ENCODE peak calls at places on chromosomes 4 and X, in nine cellular contexts. T is gastrocnemius medialis, P is stomach, R is uterus, B is Peyer's patch, Z is adrenal gland, K is endothelial cell of umbilical vein, N is prostate gland, X is tibial nerve. O is an unnamed sample.

GRCh38 chr4:7513731-7514130 is 79.0 kb upstream of the PSAPL1 start:
- DNase-seq in N (peak), Z (no peak), X (no peak), K (no peak), R (no peak), P (no peak), B (no peak), T (no peak), O (no peak)

GRCh38 chr4:85928775-85929585 is 430.9 kb downstream of the MAPK10 start:
- DNase-seq in P (peak), N (no peak), X (no peak), B (no peak), K (no peak), Z (no peak), R (no peak), T (no peak), O (no peak)

GRCh38 chrX:11770320-11770719 is 12.3 kb downstream of the MSL3 start:
- DNase-seq in R (peak), P (peak), N (peak), T (no peak), X (no peak), K (peak), Z (peak), B (peak), O (no peak)

GRCh38 chrX:123859409-123859827 is 435 bp upstream of the XIAP start:
- DNase-seq in K (no peak), N (peak), Z (peak), T (no peak), P (peak), R (peak), B (peak), X (peak), O (peak)

GRCh38 chr4:95839891-95840290 is at the start of gene PDHA2:
- DNase-seq in X (no peak), P (no peak), Z (no peak), K (no peak), R (no peak), T (no peak), B (no peak), N (no peak), O (no peak)

GRCh38 chr4:165294907-165295306 is 32.6 kb upstream of the MSMO1 start:
- DNase-seq in Z (no peak), X (no peak), T (no peak), R (no peak), B (no peak), P (no peak), N (no peak), K (no peak), O (no peak)

GRCh38 chrX:33336783-33337182 is 125.4 kb upstream of the DMD start:
- DNase-seq in P (no peak), R (peak), N (peak), Z (peak), K (peak), X (no peak), T (no peak), B (no peak), O (peak)

GRCh38 chr4:182705389-182705788 is 211.8 kb downstream of the DCTD start:
- DNase-seq in Z (no peak), T (no peak), K (no peak), X (no peak), N (no peak), R (no peak), P (no peak), B (no peak), O (no peak)

GRCh38 chrX:129945131-129945530 is 37.3 kb upstream of the BCORL1 start:
- DNase-seq in N (no peak), T (no peak), B (no peak), K (no peak), Z (no peak), P (no peak), X (no peak), R (no peak), O (no peak)

GRCh38 chr4:3677671-3678070 is 88.5 kb upstream of the ADRA2C start:
- DNase-seq in X (no peak), B (no peak), R (peak), N (no peak), P (no peak), T (no peak), K (no peak), Z (no peak), O (no peak)

GRCh38 chrX:545488-545887 is 85.1 kb upstream of the SHOX start:
- DNase-seq in T (no peak), B (no peak), Z (no peak), N (no peak), P (no peak), X (no peak), R (no peak), K (no peak), O (no peak)

GRCh38 chrX:39720945-39721344 is 376.8 kb downstream of the BCOR start:
- DNase-seq in Z (no peak), K (no peak), R (no peak), N (no peak), B (no peak), P (no peak), T (no peak), X (no peak), O (no peak)

GRCh38 chr4:52091811-52092210 is 40.7 kb downstream of the SPATA18 start:
- DNase-seq in X (no peak), B (no peak), P (no peak), Z (no peak), K (no peak), R (no peak), T (no peak), N (peak), O (no peak)

GRCh38 chr4:3651267-3651846 is 114.8 kb upstream of the ADRA2C start:
- DNase-seq in N (no peak), X (no peak), B (no peak), Z (no peak), R (no peak), K (no peak), P (no peak), T (no peak), O (no peak)

GRCh38 chr4:22434895-22435294 is 81.0 kb downstream of the ADGRA3 start:
- DNase-seq in T (no peak), Z (peak), N (peak), X (no peak), B (no peak), K (peak), P (peak), R (no peak), O (no peak)

GRCh38 chrX:14497184-14497666 is 32.1 kb upstream of the GLRA2 start:
- DNase-seq in R (no peak), P (no peak), T (no peak), X (no peak), Z (no peak), K (no peak), N (no peak), B (peak), O (no peak)

GRCh38 chr4:15682790-15683495 is 1.3 kb downstream of the FAM200B start:
- DNase-seq in T (no peak), B (no peak), R (no peak), Z (no peak), P (no peak), N (no peak), K (no peak), X (no peak), O (no peak)

GRCh38 chr4:15144249-15144966 is 142.1 kb downstream of the CPEB2 start:
- DNase-seq in P (no peak), K (no peak), X (no peak), B (no peak), R (no peak), T (no peak), N (peak), Z (no peak), O (no peak)

GRCh38 chrX:96752776-96753175 is 68.1 kb downstream of the DIAPH2 start:
- DNase-seq in B (no peak), X (no peak), R (no peak), T (no peak), N (no peak), K (no peak), P (no peak), Z (no peak), O (no peak)

GRCh38 chrX:53283099-53283498 is 1.7 kb upstream of the IQSEC2 start:
- DNase-seq in N (no peak), T (no peak), X (no peak), R (no peak), B (no peak), P (no peak), Z (no peak), K (no peak), O (no peak)

GRCh38 chr4:148964456-148964855 is 522.2 kb upstream of the NR3C2 start:
- DNase-seq in P (no peak), B (no peak), R (no peak), T (no peak), X (no peak), N (no peak), Z (no peak), K (no peak), O (no peak)

GRCh38 chr4:7068279-7068842 is 497 bp upstream of the GRPEL1 start:
- DNase-seq in N (no peak), P (no peak), K (no peak), Z (no peak), R (no peak), X (no peak), B (no peak), T (no peak), O (no peak)

GRCh38 chrX:148271263-148271662 is 229.2 kb upstream of the AFF2 start:
- DNase-seq in X (no peak), B (no peak), P (no peak), T (no peak), K (no peak), N (no peak), Z (no peak), R (no peak), O (no peak)

GRCh38 chr4:153257151-153257620 is 52.9 kb downstream of the TRIM2 start:
- DNase-seq in Z (peak), X (no peak), B (no peak), R (peak), N (no peak), T (no peak), P (no peak), K (peak), O (no peak)

GRCh38 chr4:85368932-85369331 is 106.0 kb upstream of the ARHGAP24 start:
- DNase-seq in R (no peak), B (no peak), N (no peak), X (no peak), Z (no peak), K (no peak), T (no peak), P (no peak), O (no peak)

GRCh38 chrX:132818638-132819037 is 139.8 kb downstream of the HS6ST2 start:
- DNase-seq in T (no peak), Z (no peak), N (no peak), R (no peak), B (no peak), P (no peak), K (no peak), X (no peak), O (no peak)

GRCh38 chr4:92969650-92970370 is 666.0 kb downstream of the GRID2 start:
- DNase-seq in X (no peak), Z (no peak), N (no peak), T (no peak), B (no peak), R (no peak), K (peak), P (no peak), O (no peak)

GRCh38 chr4:173669460-173670179 is 139.6 kb upstream of the HAND2 start:
- DNase-seq in R (no peak), Z (no peak), T (no peak), P (no peak), K (no peak), N (no peak), B (no peak), X (no peak), O (no peak)

GRCh38 chr4:42865572-42866189 is 26.8 kb upstream of the GRXCR1 start:
- DNase-seq in N (peak), P (peak), X (peak), R (peak), T (no peak), Z (peak), B (peak), K (peak), O (peak)

GRCh38 chrX:49199906-49200771 is at the start of gene SYP:
- DNase-seq in N (peak), T (peak), R (peak), X (peak), Z (peak), B (peak), K (peak), P (peak), O (peak)
- TF ChIP-seq POLR2A in N (peak), T (peak), R (no peak), X (peak), Z (peak), B (peak), K (peak), P (no peak), O (peak)

GRCh38 chr4:175891231-175891630 is 79.2 kb upstream of the GPM6A start:
- DNase-seq in P (no peak), B (no peak), T (no peak), Z (no peak), K (no peak), X (no peak), N (no peak), R (no peak), O (no peak)

DNA sequence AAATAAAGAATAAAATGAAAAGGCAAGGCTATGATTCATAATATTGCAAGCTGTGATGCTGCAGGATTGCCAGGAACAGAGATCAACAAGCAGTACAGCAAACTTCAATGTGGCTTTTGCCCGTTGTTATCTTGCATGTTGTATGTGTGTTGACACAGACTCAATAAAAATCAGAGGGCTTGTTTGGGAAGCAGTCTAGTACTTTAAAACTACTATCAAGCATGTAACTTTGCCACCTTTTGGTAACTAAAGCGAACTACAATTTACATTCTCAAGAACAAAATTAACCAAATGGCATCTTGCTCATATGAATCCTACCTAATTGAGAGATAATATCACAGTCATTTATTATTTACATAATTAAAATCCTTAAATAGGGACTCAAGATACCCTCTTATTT is 79.8 kb upstream of the GPM6A start:
- DNase-seq in Z (no peak), B (no peak), P (no peak), K (no peak), T (no peak), X (no peak), N (peak), R (no peak), O (no peak)
- TF ChIP-seq CTCF in Z (peak), B (peak), P (peak), K (no peak), T (no peak), X (no peak), N (no peak), R (no peak), O (no peak)

DNA sequence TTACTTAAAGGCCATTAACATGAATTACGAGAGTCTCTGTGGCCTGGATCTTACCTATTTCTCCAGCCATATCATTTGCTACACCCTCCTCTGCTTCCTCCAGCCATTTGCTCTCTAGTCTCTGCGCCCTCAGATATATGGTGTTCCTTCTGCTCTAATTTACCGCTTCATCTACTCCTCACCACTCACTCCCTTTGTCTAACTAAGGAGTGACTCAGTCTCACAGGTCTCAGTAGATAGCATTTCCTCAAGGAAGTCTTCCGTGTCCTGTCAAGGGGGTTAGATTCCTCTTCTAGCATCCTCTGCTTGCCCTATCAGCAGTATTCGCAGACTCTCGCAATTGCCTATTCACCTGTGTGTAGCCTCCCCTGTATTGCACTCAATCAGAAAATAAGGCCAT is 892.1 kb upstream of the INTU start:
- DNase-seq in K (no peak), R (no peak), X (no peak), Z (no peak), T (no peak), N (no peak), P (no peak), B (no peak), O (no peak)
- TF ChIP-seq POLR2A in K (no peak), R (no peak), X (no peak), Z (no peak), T (no peak), N (no peak), P (no peak), B (no peak), O (no peak)

GRCh38 chr4:1171306-1172227 is 816 bp downstream of the SPON2 start:
- DNase-seq in Z (peak), N (no peak), P (no peak), K (no peak), B (peak), T (no peak), X (no peak), R (no peak), O (peak)
- TF ChIP-seq CTCF in Z (no peak), N (no peak), P (no peak), K (no peak), B (no peak), T (no peak), X (no peak), R (no peak), O (no peak)

GRCh38 chrX:65534450-65535292 is at the start of gene LAS1L:
- DNase-seq in X (peak), Z (peak), K (peak), N (peak), T (peak), P (peak), R (peak), B (peak), O (peak)
- TF ChIP-seq POLR2A in X (no peak), Z (peak), K (no peak), N (no peak), T (peak), P (no peak), R (no peak), B (peak), O (peak)

DNA sequence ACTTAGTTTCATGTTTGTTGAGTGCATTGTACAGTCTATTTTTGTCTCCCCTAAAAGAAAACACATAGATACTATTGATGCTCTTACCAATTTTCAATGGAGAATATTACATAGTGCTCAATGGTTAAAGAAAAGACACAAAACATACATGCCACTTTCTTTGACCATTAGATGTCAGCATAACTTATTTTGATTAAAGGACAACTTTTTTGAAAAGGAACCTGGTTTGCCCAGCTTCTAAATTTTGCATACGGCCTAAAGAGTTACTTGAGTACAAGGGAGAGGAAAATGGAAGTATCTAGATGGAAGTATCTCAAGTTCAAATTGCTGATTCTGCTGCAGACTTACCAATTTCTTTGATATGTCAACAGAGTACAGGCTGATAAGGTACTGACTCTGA is 68.5 kb downstream of the METTL14 start:
- DNase-seq in Z (no peak), X (no peak), B (no peak), K (no peak), N (no peak), T (no peak), R (no peak), P (no peak), O (no peak)
- TF ChIP-seq CTCF in Z (no peak), X (no peak), B (no peak), K (no peak), N (no peak), T (no peak), R (no peak), P (no peak), O (no peak)

GRCh38 chr4:118680808-118681207 is 4.4 kb upstream of the METTL14 start:
- DNase-seq in P (no peak), T (no peak), X (no peak), N (no peak), Z (no peak), R (no peak), B (no peak), K (no peak), O (no peak)

GRCh38 chr4:118683513-118683912 is 1.7 kb upstream of the METTL14 start:
- DNase-seq in T (no peak), K (no peak), N (no peak), B (no peak), X (no peak), R (no peak), P (no peak), Z (no peak), O (no peak)

GRCh38 chr4:118682928-118683327 is 2.3 kb upstream of the METTL14 start:
- DNase-seq in Z (no peak), X (no peak), K (no peak), T (no peak), N (no peak), B (no peak), P (no peak), R (no peak), O (no peak)

GRCh38 chr4:118684873-118685811 is at the start of gene METTL14:
- DNase-seq in R (peak), N (peak), B (peak), X (peak), T (peak), K (peak), Z (peak), P (peak), O (peak)
- TF ChIP-seq POLR2A in R (peak), N (peak), B (peak), X (peak), T (peak), K (peak), Z (peak), P (no peak), O (peak)

O was measured in ovary.